ENCODE peak calls at places on chromosomes 7 and 10, in seven cellular contexts. One of them, this sample, is unnamed.

GRCh38 chr7:25662881-25663588 is 434.7 kb upstream of the NPVF start:
- DNase-seq in small intestine: no peak
- DNase-seq in iris pigment epithelial cell: no peak
- DNase-seq in GM06990: no peak
- DNase-seq in hypothalamus: no peak
- DNase-seq in heart right ventricle: no peak
- DNase-seq in cardiac muscle cell: no peak
- DNase-seq in this sample: no peak

GRCh38 chr7:129438839-129439640 is 4.8 kb downstream of the STRIP2 start:
- DNase-seq in hypothalamus: no peak
- DNase-seq in small intestine: peak
- DNase-seq in iris pigment epithelial cell: peak
- DNase-seq in GM06990: no peak
- DNase-seq in cardiac muscle cell: peak
- DNase-seq in heart right ventricle: no peak
- DNase-seq in this sample: no peak

GRCh38 chr7:27156901-27157716 is 634 bp upstream of the HOXA7 start:
- DNase-seq in cardiac muscle cell: no peak
- DNase-seq in iris pigment epithelial cell: no peak
- DNase-seq in small intestine: no peak
- DNase-seq in heart right ventricle: no peak
- DNase-seq in GM06990: no peak
- DNase-seq in hypothalamus: no peak
- DNase-seq in this sample: no peak

GRCh38 chr7:157807510-157807909 is 470.7 kb downstream of the DNAJB6 start:
- DNase-seq in small intestine: no peak
- DNase-seq in hypothalamus: no peak
- DNase-seq in GM06990: no peak
- DNase-seq in iris pigment epithelial cell: peak
- DNase-seq in heart right ventricle: no peak
- DNase-seq in cardiac muscle cell: no peak
- DNase-seq in this sample: no peak

GRCh38 chr7:124550036-124550435 is 215.6 kb downstream of the GPR37 start:
- DNase-seq in GM06990: no peak
- DNase-seq in heart right ventricle: no peak
- DNase-seq in small intestine: no peak
- DNase-seq in iris pigment epithelial cell: peak
- DNase-seq in hypothalamus: no peak
- DNase-seq in cardiac muscle cell: no peak
- DNase-seq in this sample: no peak

GRCh38 chr10:21100871-21101514 is 203.9 kb upstream of the NEBL start:
- DNase-seq in cardiac muscle cell: peak
- DNase-seq in heart right ventricle: no peak
- DNase-seq in GM06990: no peak
- DNase-seq in iris pigment epithelial cell: peak
- DNase-seq in hypothalamus: no peak
- DNase-seq in small intestine: no peak
- DNase-seq in this sample: no peak

GRCh38 chr7:103141753-103142404 is 7.0 kb downstream of the NAPEPLD start:
- DNase-seq in iris pigment epithelial cell: peak
- DNase-seq in cardiac muscle cell: peak
- DNase-seq in heart right ventricle: no peak
- DNase-seq in hypothalamus: no peak
- DNase-seq in GM06990: no peak
- DNase-seq in small intestine: peak
- DNase-seq in this sample: no peak

GRCh38 chr10:132551093-132551807 is 13.7 kb downstream of the INPP5A start:
- DNase-seq in cardiac muscle cell: no peak
- DNase-seq in heart right ventricle: peak
- DNase-seq in iris pigment epithelial cell: peak
- DNase-seq in hypothalamus: no peak
- DNase-seq in GM06990: peak
- DNase-seq in small intestine: no peak
- DNase-seq in this sample: no peak

GRCh38 chr10:124989526-124989925 is 47.6 kb downstream of the ZRANB1 start:
- DNase-seq in hypothalamus: no peak
- DNase-seq in cardiac muscle cell: no peak
- DNase-seq in heart right ventricle: no peak
- DNase-seq in small intestine: no peak
- DNase-seq in iris pigment epithelial cell: no peak
- DNase-seq in GM06990: no peak
- DNase-seq in this sample: no peak

GRCh38 chr7:84492565-84493034 is 298.0 kb upstream of the SEMA3A start:
- DNase-seq in iris pigment epithelial cell: no peak
- DNase-seq in heart right ventricle: no peak
- DNase-seq in cardiac muscle cell: no peak
- DNase-seq in small intestine: no peak
- DNase-seq in GM06990: no peak
- DNase-seq in hypothalamus: no peak
- DNase-seq in this sample: peak

GRCh38 chr10:116752563-116752962 is 10.2 kb upstream of the HSPA12A start:
- DNase-seq in iris pigment epithelial cell: peak
- DNase-seq in hypothalamus: no peak
- DNase-seq in cardiac muscle cell: peak
- DNase-seq in GM06990: no peak
- DNase-seq in small intestine: no peak
- DNase-seq in heart right ventricle: no peak
- DNase-seq in this sample: no peak

GRCh38 chr10:29277296-29277695 is 11.6 kb upstream of the LYZL1 start:
- DNase-seq in cardiac muscle cell: no peak
- DNase-seq in small intestine: no peak
- DNase-seq in heart right ventricle: no peak
- DNase-seq in iris pigment epithelial cell: no peak
- DNase-seq in hypothalamus: no peak
- DNase-seq in GM06990: no peak
- DNase-seq in this sample: no peak

GRCh38 chr7:44618754-44619153 is 12.3 kb downstream of the OGDH start:
- DNase-seq in heart right ventricle: no peak
- DNase-seq in hypothalamus: no peak
- DNase-seq in small intestine: no peak
- DNase-seq in cardiac muscle cell: no peak
- DNase-seq in iris pigment epithelial cell: peak
- DNase-seq in GM06990: no peak
- DNase-seq in this sample: no peak

GRCh38 chr10:63103971-63104409 is 29.1 kb upstream of the NRBF2 start:
- DNase-seq in hypothalamus: no peak
- DNase-seq in iris pigment epithelial cell: no peak
- DNase-seq in small intestine: no peak
- DNase-seq in cardiac muscle cell: no peak
- DNase-seq in heart right ventricle: no peak
- DNase-seq in GM06990: no peak
- DNase-seq in this sample: no peak

GRCh38 chr10:15486404-15486803 is 115.3 kb upstream of the FAM171A1 start:
- DNase-seq in heart right ventricle: no peak
- DNase-seq in iris pigment epithelial cell: peak
- DNase-seq in hypothalamus: no peak
- DNase-seq in cardiac muscle cell: peak
- DNase-seq in GM06990: no peak
- DNase-seq in small intestine: no peak
- DNase-seq in this sample: peak

GRCh38 chr10:60607409-60607808 is 170.9 kb upstream of the CDK1 start:
- DNase-seq in GM06990: no peak
- DNase-seq in small intestine: no peak
- DNase-seq in cardiac muscle cell: no peak
- DNase-seq in iris pigment epithelial cell: no peak
- DNase-seq in hypothalamus: no peak
- DNase-seq in heart right ventricle: no peak
- DNase-seq in this sample: no peak

GRCh38 chr7:130529417-130529816 is 37.5 kb downstream of the MEST start:
- DNase-seq in GM06990: no peak
- DNase-seq in small intestine: no peak
- DNase-seq in hypothalamus: no peak
- DNase-seq in iris pigment epithelial cell: peak
- DNase-seq in cardiac muscle cell: peak
- DNase-seq in heart right ventricle: no peak
- DNase-seq in this sample: no peak

GRCh38 chr7:98630149-98630548 is 13.1 kb downstream of the NPTX2 start:
- DNase-seq in iris pigment epithelial cell: no peak
- DNase-seq in hypothalamus: no peak
- DNase-seq in GM06990: no peak
- DNase-seq in small intestine: no peak
- DNase-seq in heart right ventricle: no peak
- DNase-seq in cardiac muscle cell: no peak
- DNase-seq in this sample: no peak

GRCh38 chr10:12394236-12395033 is 45.1 kb downstream of the CAMK1D start:
- DNase-seq in heart right ventricle: no peak
- DNase-seq in hypothalamus: no peak
- DNase-seq in cardiac muscle cell: no peak
- DNase-seq in small intestine: no peak
- DNase-seq in GM06990: no peak
- DNase-seq in iris pigment epithelial cell: peak
- DNase-seq in this sample: no peak

GRCh38 chr7:81886211-81886764 is 116.4 kb upstream of the HGF start:
- DNase-seq in hypothalamus: no peak
- DNase-seq in heart right ventricle: no peak
- DNase-seq in GM06990: no peak
- DNase-seq in cardiac muscle cell: no peak
- DNase-seq in iris pigment epithelial cell: no peak
- DNase-seq in small intestine: no peak
- DNase-seq in this sample: no peak

GRCh38 chr7:70726951-70727378 is 405.0 kb upstream of the GALNT17 start:
- DNase-seq in small intestine: no peak
- DNase-seq in GM06990: peak
- DNase-seq in iris pigment epithelial cell: no peak
- DNase-seq in cardiac muscle cell: no peak
- DNase-seq in hypothalamus: no peak
- DNase-seq in heart right ventricle: no peak
- DNase-seq in this sample: no peak

GRCh38 chr10:5970066-5970465 is 7.3 kb downstream of the IL15RA start:
- DNase-seq in small intestine: no peak
- DNase-seq in heart right ventricle: no peak
- DNase-seq in cardiac muscle cell: no peak
- DNase-seq in GM06990: no peak
- DNase-seq in iris pigment epithelial cell: no peak
- DNase-seq in hypothalamus: no peak
- DNase-seq in this sample: no peak

GRCh38 chr7:118109607-118110006 is 74.4 kb upstream of the LSM8 start:
- DNase-seq in cardiac muscle cell: no peak
- DNase-seq in small intestine: peak
- DNase-seq in hypothalamus: no peak
- DNase-seq in iris pigment epithelial cell: no peak
- DNase-seq in GM06990: no peak
- DNase-seq in heart right ventricle: no peak
- DNase-seq in this sample: no peak

GRCh38 chr10:24344695-24345473 is 135.9 kb downstream of the KIAA1217 start:
- DNase-seq in heart right ventricle: no peak
- DNase-seq in iris pigment epithelial cell: no peak
- DNase-seq in small intestine: no peak
- DNase-seq in hypothalamus: no peak
- DNase-seq in cardiac muscle cell: no peak
- DNase-seq in GM06990: no peak
- DNase-seq in this sample: no peak

GRCh38 chr7:11228515-11228914 is 254.8 kb downstream of the PHF14 start:
- DNase-seq in heart right ventricle: peak
- DNase-seq in GM06990: no peak
- DNase-seq in small intestine: peak
- DNase-seq in cardiac muscle cell: peak
- DNase-seq in hypothalamus: no peak
- DNase-seq in iris pigment epithelial cell: peak
- DNase-seq in this sample: no peak

GRCh38 chr10:127405221-127405620 is 143.9 kb upstream of the NPS start:
- DNase-seq in cardiac muscle cell: peak
- DNase-seq in hypothalamus: no peak
- DNase-seq in iris pigment epithelial cell: peak
- DNase-seq in GM06990: no peak
- DNase-seq in heart right ventricle: no peak
- DNase-seq in small intestine: no peak
- DNase-seq in this sample: peak

GRCh38 chr10:52729259-52730104 is 43.1 kb downstream of the MBL2 start:
- DNase-seq in cardiac muscle cell: peak
- DNase-seq in GM06990: no peak
- DNase-seq in small intestine: peak
- DNase-seq in iris pigment epithelial cell: peak
- DNase-seq in hypothalamus: no peak
- DNase-seq in heart right ventricle: no peak
- DNase-seq in this sample: peak

GRCh38 chr7:17506090-17506489 is 207.6 kb downstream of the AHR start:
- DNase-seq in heart right ventricle: no peak
- DNase-seq in iris pigment epithelial cell: peak
- DNase-seq in small intestine: peak
- DNase-seq in cardiac muscle cell: peak
- DNase-seq in hypothalamus: no peak
- DNase-seq in GM06990: peak
- DNase-seq in this sample: no peak

GRCh38 chr10:26556756-26557640 is 118.9 kb downstream of the APBB1IP start:
- DNase-seq in iris pigment epithelial cell: peak
- DNase-seq in cardiac muscle cell: peak
- DNase-seq in GM06990: no peak
- DNase-seq in heart right ventricle: no peak
- DNase-seq in small intestine: peak
- DNase-seq in hypothalamus: no peak
- DNase-seq in this sample: peak

GRCh38 chr10:111203615-111204014 is 126.8 kb downstream of the ADRA2A start:
- DNase-seq in small intestine: no peak
- DNase-seq in iris pigment epithelial cell: no peak
- DNase-seq in hypothalamus: no peak
- DNase-seq in GM06990: no peak
- DNase-seq in heart right ventricle: peak
- DNase-seq in cardiac muscle cell: no peak
- DNase-seq in this sample: no peak

GRCh38 chr7:149285581-149285975 is 23.6 kb downstream of the ZNF783 start:
- DNase-seq in hypothalamus: no peak
- DNase-seq in iris pigment epithelial cell: peak
- DNase-seq in small intestine: peak
- DNase-seq in heart right ventricle: peak
- DNase-seq in GM06990: no peak
- DNase-seq in cardiac muscle cell: peak
- DNase-seq in this sample: no peak

GRCh38 chr10:17029581-17030271 is 99.9 kb downstream of the CUBN start:
- DNase-seq in GM06990: no peak
- DNase-seq in small intestine: peak
- DNase-seq in hypothalamus: no peak
- DNase-seq in iris pigment epithelial cell: peak
- DNase-seq in cardiac muscle cell: peak
- DNase-seq in heart right ventricle: peak
- DNase-seq in this sample: no peak

GRCh38 chr7:151631968-151632749 is 112.5 kb upstream of the RHEB start:
- DNase-seq in hypothalamus: peak
- DNase-seq in heart right ventricle: peak
- DNase-seq in small intestine: peak
- DNase-seq in cardiac muscle cell: peak
- DNase-seq in iris pigment epithelial cell: peak
- DNase-seq in GM06990: peak
- DNase-seq in this sample: peak

GRCh38 chr7:41457832-41458437 is 245.0 kb downstream of the INHBA start:
- DNase-seq in heart right ventricle: no peak
- DNase-seq in hypothalamus: no peak
- DNase-seq in cardiac muscle cell: no peak
- DNase-seq in GM06990: no peak
- DNase-seq in small intestine: no peak
- DNase-seq in iris pigment epithelial cell: no peak
- DNase-seq in this sample: no peak